ENCODE peak calls at places on chromosomes 13 and 19, in six cellular contexts. H is Caco-2; K is progenitor cell of endocrine pancreas; I is HEK293T; U is activated naive CD4-positive, alpha-beta T cell; V is astrocyte of the spinal cord. P is an unnamed sample.

GRCh38 chr13:53144826-53145225 is 116.2 kb downstream of the OLFM4 start:
- DNase-seq in H (no peak), K (no peak), I (no peak), U (no peak), V (no peak), P (no peak)

GRCh38 chr19:662207-662961 is 630 bp downstream of the RNF126 start:
- DNase-seq in H (peak; percentile 51), K (no peak), I (peak; percentile 48), U (peak; percentile 61), V (peak; percentile 31), P (peak; percentile 63)

GRCh38 chr19:15479391-15480345 is at the start of gene PGLYRP2:
- DNase-seq in H (no peak), K (no peak), I (no peak), U (no peak), V (no peak), P (no peak)

GRCh38 chr19:30754162-30754561 is 382.0 kb downstream of the ZNF536 start:
- DNase-seq in H (no peak), K (no peak), I (no peak), U (no peak), V (no peak), P (no peak)

GRCh38 chr13:51919531-51919930 is 57.8 kb downstream of the CCDC70 start:
- DNase-seq in H (peak; percentile 13), K (no peak), I (no peak), U (no peak), V (no peak), P (no peak)

GRCh38 chr19:14048439-14049153 is 13.3 kb downstream of the PALM3 start:
- DNase-seq in H (peak; percentile 71), K (no peak), I (peak; percentile 80), U (peak; percentile 70), V (no peak), P (peak; percentile 71)

GRCh38 chr19:682678-683320 is 6.6 kb downstream of the FSTL3 start:
- DNase-seq in H (no peak), K (no peak), I (no peak), U (no peak), V (no peak), P (no peak)

GRCh38 chr19:50772408-50773311 is 2.4 kb downstream of the GPR32 start:
- DNase-seq in H (peak; percentile 13), K (no peak), I (no peak), U (no peak), V (no peak), P (no peak)

GRCh38 chr19:4119763-4120162 is 4.2 kb downstream of the MAP2K2 start:
- DNase-seq in H (no peak), K (no peak), I (no peak), U (no peak), V (no peak), P (no peak)

GRCh38 chr13:41060723-41061074 is 610 bp upstream of the WBP4 start:
- DNase-seq in H (peak; percentile 77), K (peak; percentile 64), I (peak; percentile 66), U (peak; percentile 79), V (peak; percentile 84), P (no peak)

GRCh38 chr13:46178821-46179220 is 3.2 kb downstream of the LCP1 start:
- DNase-seq in H (no peak), K (no peak), I (no peak), U (no peak), V (no peak), P (no peak)

GRCh38 chr13:113954046-113954841 is 19.6 kb downstream of the C13orf46 start:
- DNase-seq in H (no peak), K (no peak), I (no peak), U (no peak), V (no peak), P (no peak)

GRCh38 chr19:947707-948533 is 22.1 kb downstream of the ARID3A start:
- DNase-seq in H (no peak), K (no peak), I (no peak), U (no peak), V (no peak), P (no peak)

GRCh38 chr19:13887529-13887928 is 10.6 kb downstream of the NANOS3 start:
- DNase-seq in H (no peak), K (no peak), I (no peak), U (no peak), V (no peak), P (no peak)